ENCODE peak calls at places on chromosomes 11 and 22, in four cellular contexts. One of them, this sample, is unnamed.

GRCh38 chr11:12224537-12224893 is 114.1 kb downstream of the MICAL2 start:
- DNase-seq in cardiac muscle cell: peak
- DNase-seq in NCI-H1092: no peak
- DNase-seq in activated naive CD8-positive, alpha-beta T cell treated with anti-CD3 and anti-CD28 coated beads for 36 hours: peak
- DNase-seq in this sample: peak

GRCh38 chr22:49268924-49269323 is 558.7 kb downstream of the BRD1 start:
- DNase-seq in cardiac muscle cell: no peak
- DNase-seq in NCI-H1092: no peak
- DNase-seq in activated naive CD8-positive, alpha-beta T cell treated with anti-CD3 and anti-CD28 coated beads for 36 hours: no peak
- DNase-seq in this sample: no peak

GRCh38 chr11:106061249-106061794 is 15.8 kb downstream of the KBTBD3 start:
- DNase-seq in cardiac muscle cell: no peak
- DNase-seq in NCI-H1092: no peak
- DNase-seq in activated naive CD8-positive, alpha-beta T cell treated with anti-CD3 and anti-CD28 coated beads for 36 hours: no peak
- DNase-seq in this sample: no peak

GRCh38 chr11:75773595-75774353 is 5.2 kb downstream of the DGAT2 start:
- DNase-seq in cardiac muscle cell: no peak
- DNase-seq in NCI-H1092: no peak
- DNase-seq in activated naive CD8-positive, alpha-beta T cell treated with anti-CD3 and anti-CD28 coated beads for 36 hours: peak
- DNase-seq in this sample: peak

GRCh38 chr22:39526736-39527171 is 5.8 kb downstream of the RPS19BP1 start:
- DNase-seq in cardiac muscle cell: no peak
- DNase-seq in NCI-H1092: no peak
- DNase-seq in activated naive CD8-positive, alpha-beta T cell treated with anti-CD3 and anti-CD28 coated beads for 36 hours: no peak
- DNase-seq in this sample: no peak

GRCh38 chr11:296206-296975 is 2.9 kb downstream of the IFITM5 start:
- DNase-seq in cardiac muscle cell: no peak
- DNase-seq in NCI-H1092: no peak
- DNase-seq in activated naive CD8-positive, alpha-beta T cell treated with anti-CD3 and anti-CD28 coated beads for 36 hours: peak
- DNase-seq in this sample: no peak

GRCh38 chr22:50415426-50415825 is 59.4 kb downstream of the SBF1 start:
- DNase-seq in cardiac muscle cell: no peak
- DNase-seq in NCI-H1092: no peak
- DNase-seq in activated naive CD8-positive, alpha-beta T cell treated with anti-CD3 and anti-CD28 coated beads for 36 hours: no peak
- DNase-seq in this sample: no peak

GRCh38 chr22:34814260-34814659 is 251.7 kb upstream of the ISX start:
- DNase-seq in cardiac muscle cell: no peak
- DNase-seq in NCI-H1092: no peak
- DNase-seq in activated naive CD8-positive, alpha-beta T cell treated with anti-CD3 and anti-CD28 coated beads for 36 hours: no peak
- DNase-seq in this sample: no peak

GRCh38 chr22:50691521-50691920 is 18.9 kb downstream of the SHANK3 start:
- DNase-seq in cardiac muscle cell: peak
- DNase-seq in NCI-H1092: no peak
- DNase-seq in activated naive CD8-positive, alpha-beta T cell treated with anti-CD3 and anti-CD28 coated beads for 36 hours: no peak
- DNase-seq in this sample: peak

GRCh38 chr11:96307748-96308133 is 35.3 kb downstream of the MAML2 start:
- DNase-seq in cardiac muscle cell: peak
- DNase-seq in NCI-H1092: no peak
- DNase-seq in activated naive CD8-positive, alpha-beta T cell treated with anti-CD3 and anti-CD28 coated beads for 36 hours: no peak
- DNase-seq in this sample: no peak

GRCh38 chr22:22463855-22464540 is 44.5 kb downstream of the ZNF280B start:
- DNase-seq in cardiac muscle cell: peak
- DNase-seq in NCI-H1092: peak
- DNase-seq in activated naive CD8-positive, alpha-beta T cell treated with anti-CD3 and anti-CD28 coated beads for 36 hours: peak
- DNase-seq in this sample: peak

GRCh38 chr11:10478574-10479550 is 23.8 kb downstream of the AMPD3 start:
- DNase-seq in cardiac muscle cell: no peak
- DNase-seq in NCI-H1092: no peak
- DNase-seq in activated naive CD8-positive, alpha-beta T cell treated with anti-CD3 and anti-CD28 coated beads for 36 hours: no peak
- DNase-seq in this sample: no peak